ENCODE peak calls at places on chromosomes 3 and 15, in seven cellular contexts. One of them, this sample, is unnamed.

GRCh38 chr15:29064290-29064689 is 178.5 kb downstream of the APBA2 start:
- DNase-seq in caudate nucleus: no peak
- DNase-seq in aorta: no peak
- DNase-seq in colonic mucosa: no peak
- DNase-seq in prostate gland: no peak
- DNase-seq in thoracic aorta: no peak
- DNase-seq in uterus: no peak
- DNase-seq in this sample: no peak

GRCh38 chr3:64186667-64187064 is 38.6 kb downstream of the PRICKLE2 start:
- DNase-seq in caudate nucleus: no peak
- DNase-seq in colonic mucosa: no peak
- DNase-seq in aorta: no peak
- DNase-seq in prostate gland: no peak
- DNase-seq in thoracic aorta: no peak
- DNase-seq in uterus: no peak
- DNase-seq in this sample: no peak

GRCh38 chr15:58985443-58985842 is 2.0 kb upstream of the RNF111 start:
- DNase-seq in aorta: no peak
- DNase-seq in prostate gland: no peak
- DNase-seq in colonic mucosa: no peak
- DNase-seq in caudate nucleus: no peak
- DNase-seq in uterus: peak
- DNase-seq in thoracic aorta: no peak
- DNase-seq in this sample: no peak

GRCh38 chr15:70892912-70893560 is 410 bp downstream of the LRRC49 start:
- DNase-seq in thoracic aorta: no peak
- DNase-seq in aorta: peak
- DNase-seq in uterus: no peak
- DNase-seq in caudate nucleus: no peak
- DNase-seq in prostate gland: peak
- DNase-seq in colonic mucosa: no peak
- DNase-seq in this sample: no peak

GRCh38 chr15:28961391-28961790 is 75.6 kb downstream of the APBA2 start:
- DNase-seq in aorta: peak
- DNase-seq in uterus: no peak
- DNase-seq in caudate nucleus: no peak
- DNase-seq in thoracic aorta: no peak
- DNase-seq in prostate gland: no peak
- DNase-seq in colonic mucosa: no peak
- DNase-seq in this sample: no peak

GRCh38 chr3:168047190-168047795 is 48.4 kb downstream of the GOLIM4 start:
- DNase-seq in colonic mucosa: no peak
- DNase-seq in prostate gland: peak
- DNase-seq in uterus: no peak
- DNase-seq in caudate nucleus: no peak
- DNase-seq in thoracic aorta: no peak
- DNase-seq in aorta: no peak
- DNase-seq in this sample: no peak

GRCh38 chr3:196398782-196399181 is 33.4 kb downstream of the UBXN7 start:
- DNase-seq in caudate nucleus: no peak
- DNase-seq in uterus: no peak
- DNase-seq in aorta: no peak
- DNase-seq in thoracic aorta: no peak
- DNase-seq in colonic mucosa: no peak
- DNase-seq in prostate gland: no peak
- DNase-seq in this sample: no peak

GRCh38 chr15:71651750-71652186 is 158.6 kb upstream of the NR2E3 start:
- DNase-seq in thoracic aorta: peak
- DNase-seq in aorta: no peak
- DNase-seq in caudate nucleus: no peak
- DNase-seq in colonic mucosa: peak
- DNase-seq in prostate gland: peak
- DNase-seq in uterus: no peak
- DNase-seq in this sample: no peak

GRCh38 chr3:59812778-59813558 is 763.1 kb upstream of the CFAP20DC start:
- DNase-seq in thoracic aorta: no peak
- DNase-seq in caudate nucleus: no peak
- DNase-seq in uterus: no peak
- DNase-seq in colonic mucosa: no peak
- DNase-seq in aorta: no peak
- DNase-seq in prostate gland: no peak
- DNase-seq in this sample: no peak

GRCh38 chr15:75761446-75762356 is 49.1 kb upstream of the CSPG4 start:
- DNase-seq in uterus: no peak
- DNase-seq in caudate nucleus: no peak
- DNase-seq in prostate gland: no peak
- DNase-seq in thoracic aorta: no peak
- DNase-seq in aorta: no peak
- DNase-seq in colonic mucosa: no peak
- DNase-seq in this sample: no peak

GRCh38 chr15:78007965-78008886 is 69.3 kb downstream of the TBC1D2B start:
- DNase-seq in colonic mucosa: peak
- DNase-seq in uterus: peak
- DNase-seq in aorta: peak
- DNase-seq in prostate gland: peak
- DNase-seq in thoracic aorta: no peak
- DNase-seq in caudate nucleus: no peak
- DNase-seq in this sample: no peak

GRCh38 chr3:185424435-185424834 is 61.5 kb downstream of the MAP3K13 start:
- DNase-seq in thoracic aorta: no peak
- DNase-seq in caudate nucleus: no peak
- DNase-seq in uterus: no peak
- DNase-seq in prostate gland: no peak
- DNase-seq in colonic mucosa: no peak
- DNase-seq in aorta: no peak
- DNase-seq in this sample: no peak

GRCh38 chr3:181709537-181710279 is 2.0 kb upstream of the SOX2 start:
- DNase-seq in prostate gland: peak
- DNase-seq in thoracic aorta: no peak
- DNase-seq in aorta: peak
- DNase-seq in uterus: peak
- DNase-seq in colonic mucosa: peak
- DNase-seq in caudate nucleus: peak
- DNase-seq in this sample: peak

GRCh38 chr3:11072631-11073030 is 80.1 kb downstream of the SLC6A1 start:
- DNase-seq in thoracic aorta: no peak
- DNase-seq in uterus: no peak
- DNase-seq in aorta: no peak
- DNase-seq in caudate nucleus: no peak
- DNase-seq in prostate gland: no peak
- DNase-seq in colonic mucosa: no peak
- DNase-seq in this sample: no peak

GRCh38 chr3:170724599-170724998 is 138.7 kb upstream of the SLC7A14 start:
- DNase-seq in thoracic aorta: no peak
- DNase-seq in colonic mucosa: peak
- DNase-seq in uterus: peak
- DNase-seq in caudate nucleus: no peak
- DNase-seq in aorta: no peak
- DNase-seq in prostate gland: no peak
- DNase-seq in this sample: no peak

GRCh38 chr3:65181397-65181871 is 493.6 kb upstream of the ADAMTS9 start:
- DNase-seq in caudate nucleus: no peak
- DNase-seq in uterus: peak
- DNase-seq in prostate gland: no peak
- DNase-seq in colonic mucosa: peak
- DNase-seq in aorta: no peak
- DNase-seq in thoracic aorta: no peak
- DNase-seq in this sample: no peak

GRCh38 chr3:71397046-71397445 is 186.5 kb downstream of the FOXP1 start:
- DNase-seq in caudate nucleus: no peak
- DNase-seq in colonic mucosa: peak
- DNase-seq in thoracic aorta: no peak
- DNase-seq in uterus: no peak
- DNase-seq in prostate gland: no peak
- DNase-seq in aorta: no peak
- DNase-seq in this sample: no peak

GRCh38 chr15:69522361-69522760 is 69.7 kb downstream of the RPLP1 start:
- DNase-seq in aorta: no peak
- DNase-seq in prostate gland: no peak
- DNase-seq in uterus: no peak
- DNase-seq in thoracic aorta: no peak
- DNase-seq in colonic mucosa: no peak
- DNase-seq in caudate nucleus: no peak
- DNase-seq in this sample: no peak

GRCh38 chr15:64070965-64071851 is 22.4 kb downstream of the CIAO2A start:
- DNase-seq in colonic mucosa: peak
- DNase-seq in uterus: peak
- DNase-seq in aorta: no peak
- DNase-seq in caudate nucleus: no peak
- DNase-seq in thoracic aorta: peak
- DNase-seq in prostate gland: no peak
- DNase-seq in this sample: no peak

GRCh38 chr3:31925271-31925630 is 55.8 kb downstream of the OSBPL10 start:
- DNase-seq in thoracic aorta: no peak
- DNase-seq in prostate gland: no peak
- DNase-seq in colonic mucosa: no peak
- DNase-seq in uterus: no peak
- DNase-seq in caudate nucleus: no peak
- DNase-seq in aorta: no peak
- DNase-seq in this sample: no peak

GRCh38 chr3:12384451-12385233 is 95.8 kb downstream of the PPARG start:
- DNase-seq in caudate nucleus: no peak
- DNase-seq in aorta: no peak
- DNase-seq in prostate gland: no peak
- DNase-seq in uterus: no peak
- DNase-seq in thoracic aorta: no peak
- DNase-seq in colonic mucosa: no peak
- DNase-seq in this sample: no peak
- H3K27ac ChIP-seq in caudate nucleus: no peak
- H3K27ac ChIP-seq in aorta: no peak
- H3K27ac ChIP-seq in prostate gland: no peak
- H3K27ac ChIP-seq in uterus: no peak
- H3K27ac ChIP-seq in thoracic aorta: no peak
- H3K27ac ChIP-seq in colonic mucosa: no peak
- H3K27ac ChIP-seq in this sample: no peak

GRCh38 chr3:56887402-56888025 is 85.8 kb upstream of the ARHGEF3 start:
- DNase-seq in aorta: no peak
- DNase-seq in colonic mucosa: no peak
- DNase-seq in uterus: no peak
- DNase-seq in thoracic aorta: no peak
- DNase-seq in caudate nucleus: no peak
- DNase-seq in prostate gland: no peak
- DNase-seq in this sample: peak
- H3K27ac ChIP-seq in aorta: no peak
- H3K27ac ChIP-seq in colonic mucosa: no peak
- H3K27ac ChIP-seq in uterus: peak
- H3K27ac ChIP-seq in thoracic aorta: no peak
- H3K27ac ChIP-seq in caudate nucleus: no peak
- H3K27ac ChIP-seq in prostate gland: no peak
- H3K27ac ChIP-seq in this sample: no peak

GRCh38 chr3:126849768-126850167 is 133.1 kb upstream of the PLXNA1 start:
- DNase-seq in prostate gland: no peak
- DNase-seq in colonic mucosa: no peak
- DNase-seq in uterus: no peak
- DNase-seq in caudate nucleus: no peak
- DNase-seq in aorta: no peak
- DNase-seq in thoracic aorta: no peak
- DNase-seq in this sample: no peak
- H3K27ac ChIP-seq in prostate gland: no peak
- H3K27ac ChIP-seq in colonic mucosa: no peak
- H3K27ac ChIP-seq in uterus: no peak
- H3K27ac ChIP-seq in caudate nucleus: no peak
- H3K27ac ChIP-seq in aorta: no peak
- H3K27ac ChIP-seq in thoracic aorta: no peak
- H3K27ac ChIP-seq in this sample: no peak

GRCh38 chr15:30985081-30985531 is 6.3 kb downstream of the MTMR10 start:
- DNase-seq in uterus: no peak
- DNase-seq in colonic mucosa: no peak
- DNase-seq in caudate nucleus: no peak
- DNase-seq in prostate gland: peak
- DNase-seq in thoracic aorta: no peak
- DNase-seq in aorta: no peak
- DNase-seq in this sample: no peak
- H3K27ac ChIP-seq in uterus: peak
- H3K27ac ChIP-seq in colonic mucosa: no peak
- H3K27ac ChIP-seq in caudate nucleus: peak
- H3K27ac ChIP-seq in prostate gland: peak
- H3K27ac ChIP-seq in thoracic aorta: peak
- H3K27ac ChIP-seq in aorta: peak
- H3K27ac ChIP-seq in this sample: no peak

GRCh38 chr15:67149068-67149841 is 83.9 kb downstream of the SMAD3 start:
- DNase-seq in thoracic aorta: no peak
- DNase-seq in uterus: no peak
- DNase-seq in prostate gland: no peak
- DNase-seq in colonic mucosa: no peak
- DNase-seq in caudate nucleus: no peak
- DNase-seq in aorta: no peak
- DNase-seq in this sample: no peak
- H3K27ac ChIP-seq in thoracic aorta: peak
- H3K27ac ChIP-seq in uterus: peak
- H3K27ac ChIP-seq in prostate gland: peak
- H3K27ac ChIP-seq in colonic mucosa: peak
- H3K27ac ChIP-seq in caudate nucleus: no peak
- H3K27ac ChIP-seq in aorta: peak
- H3K27ac ChIP-seq in this sample: no peak